ENCODE peak calls at places on chromosomes 13 and 19, in seven cellular contexts. One of them, this sample, is unnamed.

GRCh38 chr19:33394723-33395560 is 21.4 kb downstream of the CEBPG start:
- DNase-seq in H9: no peak
- DNase-seq in IMR-90: no peak
- DNase-seq in neuronal stem cell: no peak
- DNase-seq in H1: no peak
- DNase-seq in mesenchymal stem cell: no peak
- DNase-seq in trophoblast cell: no peak
- DNase-seq in this sample: no peak

GRCh38 chr13:34720618-34721017 is 221.5 kb upstream of the NBEA start:
- DNase-seq in H9: no peak
- DNase-seq in IMR-90: no peak
- DNase-seq in neuronal stem cell: no peak
- DNase-seq in H1: no peak
- DNase-seq in mesenchymal stem cell: no peak
- DNase-seq in trophoblast cell: no peak
- DNase-seq in this sample: no peak

GRCh38 chr19:55158848-55159793 is 1.6 kb upstream of the TNNI3 start:
- DNase-seq in H9: peak; percentile 73
- DNase-seq in IMR-90: no peak
- DNase-seq in neuronal stem cell: no peak
- DNase-seq in H1: no peak
- DNase-seq in mesenchymal stem cell: no peak
- DNase-seq in trophoblast cell: no peak
- DNase-seq in this sample: peak; percentile 75

GRCh38 chr13:40269086-40269485 is 397.4 kb downstream of the FOXO1 start:
- DNase-seq in H9: no peak
- DNase-seq in IMR-90: no peak
- DNase-seq in neuronal stem cell: no peak
- DNase-seq in H1: no peak
- DNase-seq in mesenchymal stem cell: peak; percentile 37
- DNase-seq in trophoblast cell: peak; percentile 55
- DNase-seq in this sample: no peak

GRCh38 chr13:26707122-26708006 is 53.2 kb downstream of the GPR12 start:
- DNase-seq in H9: peak; percentile 78
- DNase-seq in IMR-90: peak; percentile 58
- DNase-seq in neuronal stem cell: peak; percentile 48
- DNase-seq in H1: no peak
- DNase-seq in mesenchymal stem cell: peak; percentile 56
- DNase-seq in trophoblast cell: peak; percentile 42
- DNase-seq in this sample: peak; percentile 82

GRCh38 chr19:46861691-46862503 is 1.1 kb downstream of the ARHGAP35 start:
- DNase-seq in H9: no peak
- DNase-seq in IMR-90: no peak
- DNase-seq in neuronal stem cell: no peak
- DNase-seq in H1: no peak
- DNase-seq in mesenchymal stem cell: peak; percentile 58
- DNase-seq in trophoblast cell: no peak
- DNase-seq in this sample: peak; percentile 51

GRCh38 chr13:18948664-18949488 is 232.7 kb downstream of the TUBA3C start:
- DNase-seq in H9: no peak
- DNase-seq in IMR-90: no peak
- DNase-seq in neuronal stem cell: no peak
- DNase-seq in H1: no peak
- DNase-seq in mesenchymal stem cell: no peak
- DNase-seq in trophoblast cell: no peak
- DNase-seq in this sample: no peak

GRCh38 chr19:54480048-54480447 is 7.0 kb upstream of the CDC42EP5 start:
- DNase-seq in H9: no peak
- DNase-seq in IMR-90: no peak
- DNase-seq in neuronal stem cell: no peak
- DNase-seq in H1: no peak
- DNase-seq in mesenchymal stem cell: no peak
- DNase-seq in trophoblast cell: no peak
- DNase-seq in this sample: no peak

GRCh38 chr19:38251564-38252051 is 4.6 kb downstream of the PPP1R14A start:
- DNase-seq in H9: no peak
- DNase-seq in IMR-90: no peak
- DNase-seq in neuronal stem cell: no peak
- DNase-seq in H1: no peak
- DNase-seq in mesenchymal stem cell: peak; percentile 56
- DNase-seq in trophoblast cell: no peak
- DNase-seq in this sample: peak; percentile 57

GRCh38 chr13:29239653-29240525 is 355.6 kb downstream of the SLC7A1 start:
- DNase-seq in H9: no peak
- DNase-seq in IMR-90: no peak
- DNase-seq in neuronal stem cell: no peak
- DNase-seq in H1: no peak
- DNase-seq in mesenchymal stem cell: no peak
- DNase-seq in trophoblast cell: no peak
- DNase-seq in this sample: no peak

GRCh38 chr13:62088155-62088554 is 672.5 kb upstream of the PCDH20 start:
- DNase-seq in H9: no peak
- DNase-seq in IMR-90: no peak
- DNase-seq in neuronal stem cell: no peak
- DNase-seq in H1: no peak
- DNase-seq in mesenchymal stem cell: no peak
- DNase-seq in trophoblast cell: no peak
- DNase-seq in this sample: no peak

GRCh38 chr13:80189889-80190597 is 150.9 kb downstream of the SPRY2 start:
- DNase-seq in H9: no peak
- DNase-seq in IMR-90: no peak
- DNase-seq in neuronal stem cell: no peak
- DNase-seq in H1: no peak
- DNase-seq in mesenchymal stem cell: no peak
- DNase-seq in trophoblast cell: no peak
- DNase-seq in this sample: no peak

GRCh38 chr19:50417138-50417849 is 1.4 kb upstream of the SPIB start:
- DNase-seq in H9: peak; percentile 40
- DNase-seq in IMR-90: no peak
- DNase-seq in neuronal stem cell: no peak
- DNase-seq in H1: no peak
- DNase-seq in mesenchymal stem cell: no peak
- DNase-seq in trophoblast cell: no peak
- DNase-seq in this sample: no peak
- H3K23ac ChIP-seq in H9: no peak overlapping the region
- H3K23ac ChIP-seq in IMR-90: no peak overlapping the region
- H3K23ac ChIP-seq in neuronal stem cell: peak overlapping the region; percentile 55
- H3K23ac ChIP-seq in H1: no peak overlapping the region
- H3K23ac ChIP-seq in mesenchymal stem cell: no peak overlapping the region
- H3K23ac ChIP-seq in trophoblast cell: no peak overlapping the region
- H3K23ac ChIP-seq in this sample: no peak overlapping the region

GRCh38 chr13:99314640-99315176 is 7.5 kb upstream of the GPR183 start:
- DNase-seq in H9: no peak
- DNase-seq in IMR-90: peak; percentile 28
- DNase-seq in neuronal stem cell: no peak
- DNase-seq in H1: no peak
- DNase-seq in mesenchymal stem cell: peak; percentile 50
- DNase-seq in trophoblast cell: no peak
- DNase-seq in this sample: no peak

GRCh38 chr13:99311748-99312492 is 4.7 kb upstream of the GPR183 start:
- DNase-seq in H9: no peak
- DNase-seq in IMR-90: no peak
- DNase-seq in neuronal stem cell: no peak
- DNase-seq in H1: no peak
- DNase-seq in mesenchymal stem cell: no peak
- DNase-seq in trophoblast cell: no peak
- DNase-seq in this sample: no peak

GRCh38 chr13:99312493-99312883 is 5.3 kb upstream of the GPR183 start:
- DNase-seq in H9: no peak
- DNase-seq in IMR-90: peak; percentile 39
- DNase-seq in neuronal stem cell: no peak
- DNase-seq in H1: no peak
- DNase-seq in mesenchymal stem cell: peak; percentile 86
- DNase-seq in trophoblast cell: peak; percentile 48
- DNase-seq in this sample: no peak

GRCh38 chr13:99313941-99314340 is 6.7 kb upstream of the GPR183 start:
- DNase-seq in H9: no peak
- DNase-seq in IMR-90: no peak
- DNase-seq in neuronal stem cell: no peak
- DNase-seq in H1: no peak
- DNase-seq in mesenchymal stem cell: no peak
- DNase-seq in trophoblast cell: no peak
- DNase-seq in this sample: no peak

DNA sequence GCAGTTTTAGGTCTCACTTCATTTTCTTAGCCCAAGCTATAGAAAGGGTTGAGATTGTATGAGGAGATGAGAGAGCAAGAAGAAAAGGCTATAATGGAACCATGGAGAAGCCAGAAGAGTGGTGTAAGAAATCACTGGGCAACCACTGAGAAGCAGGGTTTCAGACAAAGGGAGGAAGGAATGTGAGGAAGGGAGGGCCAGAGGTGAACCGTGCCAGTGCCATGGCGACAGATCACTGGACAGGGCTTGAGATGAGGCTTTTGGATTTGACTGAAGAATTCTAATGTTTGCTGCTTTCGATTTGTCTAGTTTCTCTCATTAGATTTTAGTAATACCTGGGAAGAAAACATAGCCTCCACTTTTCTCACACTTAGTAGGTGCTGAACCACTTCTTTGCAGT is 6.3 kb upstream of the GPR183 start:
- DNase-seq in H9: no peak
- DNase-seq in IMR-90: no peak
- DNase-seq in neuronal stem cell: peak; percentile 45
- DNase-seq in H1: no peak
- DNase-seq in mesenchymal stem cell: no peak
- DNase-seq in trophoblast cell: no peak
- DNase-seq in this sample: peak; percentile 27
- H3K23ac ChIP-seq in H9: no peak overlapping the region
- H3K23ac ChIP-seq in IMR-90: no peak overlapping the region
- H3K23ac ChIP-seq in neuronal stem cell: no peak overlapping the region
- H3K23ac ChIP-seq in H1: no peak overlapping the region
- H3K23ac ChIP-seq in mesenchymal stem cell: no peak overlapping the region
- H3K23ac ChIP-seq in trophoblast cell: no peak overlapping the region
- H3K23ac ChIP-seq in this sample: no peak overlapping the region

DNA sequence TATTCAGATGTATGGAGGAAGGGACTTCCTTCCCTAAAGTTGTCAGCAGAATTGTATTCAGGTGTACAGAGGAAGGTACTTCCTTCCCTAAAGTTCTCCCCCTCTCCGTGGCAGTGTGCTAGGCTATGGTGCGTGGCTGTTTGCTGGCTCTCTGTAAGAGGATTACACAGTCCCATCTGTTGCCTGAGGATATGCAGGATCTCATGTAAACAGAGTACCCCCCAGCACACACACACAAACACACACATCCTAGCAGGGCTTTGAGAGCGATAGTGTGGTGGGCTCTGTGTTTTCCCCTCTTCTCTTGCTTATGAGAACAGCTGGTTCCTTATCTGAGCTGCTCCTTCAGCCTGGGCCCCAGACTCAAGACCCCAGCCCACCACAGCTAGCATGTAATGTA is 10.3 kb downstream of the NEK5 start:
- DNase-seq in H9: no peak
- DNase-seq in IMR-90: no peak
- DNase-seq in neuronal stem cell: no peak
- DNase-seq in H1: no peak
- DNase-seq in mesenchymal stem cell: no peak
- DNase-seq in trophoblast cell: no peak
- DNase-seq in this sample: peak; percentile 19
- H3K23ac ChIP-seq in H9: no peak overlapping the region
- H3K23ac ChIP-seq in IMR-90: no peak overlapping the region
- H3K23ac ChIP-seq in neuronal stem cell: no peak overlapping the region
- H3K23ac ChIP-seq in H1: no peak overlapping the region
- H3K23ac ChIP-seq in mesenchymal stem cell: peak overlapping the region; percentile 72
- H3K23ac ChIP-seq in trophoblast cell: no peak overlapping the region
- H3K23ac ChIP-seq in this sample: no peak overlapping the region

GRCh38 chr13:85091835-85092234 is 707.4 kb downstream of the SLITRK6 start:
- DNase-seq in H9: no peak
- DNase-seq in IMR-90: no peak
- DNase-seq in neuronal stem cell: no peak
- DNase-seq in H1: no peak
- DNase-seq in mesenchymal stem cell: no peak
- DNase-seq in trophoblast cell: no peak
- DNase-seq in this sample: no peak

GRCh38 chr13:85099245-85099644 is 700.0 kb downstream of the SLITRK6 start:
- DNase-seq in H9: no peak
- DNase-seq in IMR-90: no peak
- DNase-seq in neuronal stem cell: no peak
- DNase-seq in H1: no peak
- DNase-seq in mesenchymal stem cell: no peak
- DNase-seq in trophoblast cell: no peak
- DNase-seq in this sample: no peak

GRCh38 chr13:85095887-85096286 is 703.3 kb downstream of the SLITRK6 start:
- DNase-seq in H9: no peak
- DNase-seq in IMR-90: no peak
- DNase-seq in neuronal stem cell: no peak
- DNase-seq in H1: no peak
- DNase-seq in mesenchymal stem cell: no peak
- DNase-seq in trophoblast cell: no peak
- DNase-seq in this sample: no peak

GRCh38 chr13:85093808-85094207 is 705.4 kb downstream of the SLITRK6 start:
- DNase-seq in H9: no peak
- DNase-seq in IMR-90: no peak
- DNase-seq in neuronal stem cell: no peak
- DNase-seq in H1: no peak
- DNase-seq in mesenchymal stem cell: peak; percentile 6
- DNase-seq in trophoblast cell: peak; percentile 45
- DNase-seq in this sample: peak; percentile 67
- H3K23ac ChIP-seq in H9: no peak overlapping the region
- H3K23ac ChIP-seq in IMR-90: no peak overlapping the region
- H3K23ac ChIP-seq in neuronal stem cell: no peak overlapping the region
- H3K23ac ChIP-seq in H1: no peak overlapping the region
- H3K23ac ChIP-seq in mesenchymal stem cell: peak overlapping the region; percentile 72
- H3K23ac ChIP-seq in trophoblast cell: no peak overlapping the region
- H3K23ac ChIP-seq in this sample: no peak overlapping the region

GRCh38 chr13:97030705-97031452 is 36.6 kb upstream of the OXGR1 start:
- DNase-seq in H9: no peak
- DNase-seq in IMR-90: peak; percentile 61
- DNase-seq in neuronal stem cell: peak; percentile 8
- DNase-seq in H1: no peak
- DNase-seq in mesenchymal stem cell: peak; percentile 63
- DNase-seq in trophoblast cell: peak; percentile 52
- DNase-seq in this sample: peak; percentile 67

GRCh38 chr13:97028441-97029299 is 34.4 kb upstream of the OXGR1 start:
- DNase-seq in H9: peak; percentile 37
- DNase-seq in IMR-90: peak; percentile 40
- DNase-seq in neuronal stem cell: peak; percentile 59
- DNase-seq in H1: peak; percentile 79
- DNase-seq in mesenchymal stem cell: peak; percentile 58
- DNase-seq in trophoblast cell: peak; percentile 73
- DNase-seq in this sample: peak; percentile 62

GRCh38 chr13:97021241-97021640 is 27.0 kb upstream of the OXGR1 start:
- DNase-seq in H9: no peak
- DNase-seq in IMR-90: no peak
- DNase-seq in neuronal stem cell: no peak
- DNase-seq in H1: no peak
- DNase-seq in mesenchymal stem cell: no peak
- DNase-seq in trophoblast cell: no peak
- DNase-seq in this sample: no peak

GRCh38 chr13:97026759-97027555 is 32.7 kb upstream of the OXGR1 start:
- DNase-seq in H9: no peak
- DNase-seq in IMR-90: no peak
- DNase-seq in neuronal stem cell: no peak
- DNase-seq in H1: no peak
- DNase-seq in mesenchymal stem cell: no peak
- DNase-seq in trophoblast cell: peak; percentile 37
- DNase-seq in this sample: no peak
- H3K23ac ChIP-seq in H9: no peak overlapping the region
- H3K23ac ChIP-seq in IMR-90: no peak overlapping the region
- H3K23ac ChIP-seq in neuronal stem cell: no peak overlapping the region
- H3K23ac ChIP-seq in H1: no peak overlapping the region
- H3K23ac ChIP-seq in mesenchymal stem cell: no peak overlapping the region
- H3K23ac ChIP-seq in trophoblast cell: no peak overlapping the region
- H3K23ac ChIP-seq in this sample: no peak overlapping the region

GRCh38 chr13:110949628-110950027 is 34.8 kb upstream of the ANKRD10 start:
- DNase-seq in H9: no peak
- DNase-seq in IMR-90: no peak
- DNase-seq in neuronal stem cell: no peak
- DNase-seq in H1: no peak
- DNase-seq in mesenchymal stem cell: no peak
- DNase-seq in trophoblast cell: no peak
- DNase-seq in this sample: no peak
- H3K23ac ChIP-seq in H9: no peak overlapping the region
- H3K23ac ChIP-seq in IMR-90: no peak overlapping the region
- H3K23ac ChIP-seq in neuronal stem cell: no peak overlapping the region
- H3K23ac ChIP-seq in H1: no peak overlapping the region
- H3K23ac ChIP-seq in mesenchymal stem cell: no peak overlapping the region
- H3K23ac ChIP-seq in trophoblast cell: no peak overlapping the region
- H3K23ac ChIP-seq in this sample: no peak overlapping the region

This sample was measured in mesendoderm.